ENCODE peak calls at places on chromosome 5, in eight cellular contexts. Z is NCI-H460; Q is WTC11; T is OCI-LY7; L is activated CD4-positive, alpha-beta T cell treated with anti-CD3 and anti-CD28 coated beads for 24 hours; X is AG04450; F is AG20443; E is NCI-H1930. C is an unnamed sample.

GRCh38 chr5:102866315-102866693 is 111.2 kb downstream of the PAM start:
- DNase-seq in X (no peak), L (no peak), Z (no peak), E (no peak), T (no peak), F (no peak), Q (no peak), C (no peak)

GRCh38 chr5:160175438-160176218 is 53.7 kb upstream of the FABP6 start:
- DNase-seq in L (no peak), Q (no peak), Z (peak), T (no peak), X (no peak), E (no peak), F (no peak), C (peak)

GRCh38 chr5:76785493-76785892 is 33.3 kb upstream of the F2RL1 start:
- DNase-seq in X (no peak), T (no peak), E (no peak), Q (no peak), F (peak), Z (no peak), L (no peak), C (no peak)

GRCh38 chr5:142740903-142741302 is 29.3 kb upstream of the ARHGAP26 start:
- DNase-seq in X (no peak), L (no peak), Q (no peak), Z (no peak), E (no peak), F (peak), T (no peak), C (no peak)

GRCh38 chr5:88964831-88965230 is 81.8 kb upstream of the MEF2C start:
- DNase-seq in Z (no peak), F (no peak), T (no peak), E (no peak), L (no peak), X (no peak), Q (no peak), C (no peak)

GRCh38 chr5:116097301-116097700 is 12.5 kb downstream of the COMMD10 start:
- DNase-seq in Z (peak), T (no peak), L (no peak), X (no peak), E (no peak), F (peak), Q (no peak), C (no peak)

GRCh38 chr5:124599048-124599973 is 147.1 kb downstream of the ZNF608 start:
- DNase-seq in F (no peak), T (peak), X (no peak), Z (peak), Q (no peak), E (peak), L (no peak), C (no peak)

GRCh38 chr5:139688088-139688702 is 40.0 kb downstream of the CXXC5 start:
- DNase-seq in L (no peak), Q (no peak), E (no peak), Z (no peak), F (no peak), X (no peak), T (peak), C (no peak)

GRCh38 chr5:18305288-18305899 is 671.1 kb downstream of the TAF11L14 start:
- DNase-seq in E (peak), T (peak), Q (peak), L (no peak), Z (peak), X (peak), F (peak), C (no peak)

GRCh38 chr5:113487411-113487778 is 858 bp downstream of the MCC start:
- DNase-seq in T (no peak), Z (no peak), Q (peak), F (peak), X (no peak), L (no peak), E (no peak), C (no peak)

GRCh38 chr5:131079232-131079631 is 85.8 kb downstream of the HINT1 start:
- DNase-seq in Q (no peak), L (no peak), T (no peak), X (no peak), E (no peak), Z (no peak), F (no peak), C (no peak)

GRCh38 chr5:76169536-76169935 is 86.4 kb downstream of the SV2C start:
- DNase-seq in Q (no peak), L (no peak), F (no peak), Z (no peak), T (no peak), E (no peak), X (no peak), C (no peak)